ENCODE peak calls at places on chromosomes 7 and 10, in four cellular contexts. I is M059J, Z is mesothelial cell of epicardium, F is right lobe of liver. X is an unnamed sample.

GRCh38 chr7:96784597-96784996 is 75.0 kb upstream of the SEM1 start:
- DNase-seq in I (no peak), F (no peak), Z (no peak), X (no peak)

GRCh38 chr7:101915000-101915399 is 97.6 kb downstream of the CUX1 start:
- DNase-seq in F (no peak), I (no peak), Z (no peak), X (peak; percentile 37)

GRCh38 chr7:47513741-47514241 is 68.1 kb downstream of the TNS3 start:
- DNase-seq in I (peak; percentile 89), F (no peak), Z (no peak), X (no peak)

GRCh38 chr10:72812798-72813430 is 80.6 kb upstream of the OIT3 start:
- DNase-seq in I (peak; percentile 65), F (no peak), Z (no peak), X (no peak)

GRCh38 chr7:127980901-127981300 is 50.3 kb downstream of the LRRC4 start:
- DNase-seq in F (no peak), Z (no peak), I (no peak), X (no peak)

GRCh38 chr10:102384053-102384452 is 11.5 kb upstream of the NFKB2 start:
- DNase-seq in F (no peak), Z (no peak), I (peak; percentile 32), X (no peak)

GRCh38 chr10:718143-718700 is 28.8 kb upstream of the DIP2C start:
- DNase-seq in F (no peak), Z (no peak), I (no peak), X (no peak)

GRCh38 chr10:14330390-14331071 is at the start of gene FRMD4A:
- DNase-seq in Z (no peak), I (no peak), F (no peak), X (no peak)

GRCh38 chr7:27303021-27303420 is 60.4 kb downstream of the EVX1 start:
- DNase-seq in Z (no peak), I (peak; percentile 18), F (peak; percentile 18), X (no peak)

GRCh38 chr7:141133646-141134045 is 59.8 kb downstream of the TMEM178B start:
- DNase-seq in F (no peak), Z (no peak), I (peak; percentile 70), X (no peak)

GRCh38 chr10:117163061-117163953 is 25.2 kb upstream of the VAX1 start:
- DNase-seq in I (no peak), Z (no peak), F (peak; percentile 23), X (no peak)

GRCh38 chr10:3701490-3701889 is 83.5 kb downstream of the KLF6 start:
- DNase-seq in F (no peak), Z (no peak), I (no peak), X (no peak)

GRCh38 chr10:33005322-33006282 is 47.6 kb upstream of the ITGB1 start:
- DNase-seq in F (peak; percentile 91), I (peak; percentile 92), Z (peak; percentile 84), X (peak; percentile 94)

GRCh38 chr10:48951707-48952106 is 12.1 kb upstream of the LRRC18 start:
- DNase-seq in F (no peak), Z (no peak), I (no peak), X (no peak)

GRCh38 chr10:91536101-91536500 is 96.8 kb downstream of the PPP1R3C start:
- DNase-seq in F (no peak), Z (no peak), I (peak; percentile 33), X (peak; percentile 54)

GRCh38 chr10:16408379-16408778 is 28.4 kb upstream of the PTER start:
- DNase-seq in F (no peak), Z (no peak), I (no peak), X (no peak)

X was measured in left lung.